ENCODE peak calls at places on chromosomes 12 and 14, in four cellular contexts. N, P, D and W are unnamed samples. For H3K4me1, the result is how much of the 10 kb centered on the place peaks cover.

GRCh38 chr14:75871181-75871880 is 110.5 kb downstream of the TGFB3 start:
- DNase-seq in N (no peak), P (no peak), D (no peak), W (no peak)

GRCh38 chr14:29645117-29645516 is 282.5 kb downstream of the PRKD1 start:
- DNase-seq in N (no peak), P (no peak), D (no peak), W (no peak)

GRCh38 chr12:58269476-58269875 is 328.1 kb downstream of the ATP23 start:
- DNase-seq in N (no peak), P (no peak), D (no peak), W (no peak)

GRCh38 chr12:74339211-74339610 is 198.4 kb upstream of the ATXN7L3B start:
- DNase-seq in N (no peak), P (no peak), D (no peak), W (no peak)

GRCh38 chr14:24137529-24138395 is 1.8 kb downstream of the PSME1 start:
- DNase-seq in N (no peak), P (no peak), D (peak), W (no peak)

GRCh38 chr12:53191096-53191884 is 10.6 kb upstream of the CSAD start:
- DNase-seq in N (no peak), P (no peak), D (no peak), W (no peak)

GRCh38 chr14:103576371-103577024 is 13.7 kb downstream of the COA8 start:
- DNase-seq in N (peak), P (peak), D (peak), W (peak)

GRCh38 chr14:91367173-91368171 is 50.1 kb downstream of the CCDC88C start:
- DNase-seq in N (no peak), P (no peak), D (no peak), W (peak)

DNA sequence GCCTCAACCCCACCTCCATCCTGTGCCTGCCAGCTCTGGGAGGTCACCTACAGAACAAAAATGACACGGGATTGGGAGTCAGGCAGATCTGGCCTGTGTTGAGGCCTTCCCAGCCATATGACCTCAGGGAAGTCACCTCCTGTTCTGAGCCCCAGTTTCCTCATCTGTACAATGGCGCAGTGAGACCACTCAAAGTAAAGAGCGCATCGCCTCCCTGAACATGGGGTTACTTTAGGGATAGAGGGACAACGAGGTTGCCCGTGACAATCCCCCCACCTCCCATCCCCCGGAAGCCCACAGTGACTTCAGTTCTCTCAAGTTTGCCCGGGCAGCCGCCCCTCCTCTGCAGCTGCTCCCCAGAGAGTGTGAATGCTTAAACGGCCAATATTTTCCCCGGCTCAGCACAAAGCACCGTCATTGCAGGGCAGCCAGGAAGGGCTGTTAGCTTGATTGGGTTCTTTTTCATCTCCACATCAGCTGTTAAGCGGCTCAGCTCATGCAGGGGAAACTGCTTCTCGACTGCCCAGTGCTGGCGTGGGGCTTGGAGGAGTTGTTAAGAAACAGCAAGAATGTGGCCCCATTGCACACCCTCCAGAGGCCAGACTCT is 120.4 kb upstream of the NCOR2 start:
- DNase-seq in N (no peak), P (peak), D (peak), W (no peak)
- H3K4me1 ChIP-seq in N (under half), P (half or more), D (under half), W (under half)

GRCh38 chr14:101876539-101876938 is 87.8 kb upstream of the DYNC1H1 start:
- DNase-seq in N (no peak), P (peak), D (peak), W (peak)
- H3K4me1 ChIP-seq in N (under half), P (half or more), D (under half), W (under half)

DNA sequence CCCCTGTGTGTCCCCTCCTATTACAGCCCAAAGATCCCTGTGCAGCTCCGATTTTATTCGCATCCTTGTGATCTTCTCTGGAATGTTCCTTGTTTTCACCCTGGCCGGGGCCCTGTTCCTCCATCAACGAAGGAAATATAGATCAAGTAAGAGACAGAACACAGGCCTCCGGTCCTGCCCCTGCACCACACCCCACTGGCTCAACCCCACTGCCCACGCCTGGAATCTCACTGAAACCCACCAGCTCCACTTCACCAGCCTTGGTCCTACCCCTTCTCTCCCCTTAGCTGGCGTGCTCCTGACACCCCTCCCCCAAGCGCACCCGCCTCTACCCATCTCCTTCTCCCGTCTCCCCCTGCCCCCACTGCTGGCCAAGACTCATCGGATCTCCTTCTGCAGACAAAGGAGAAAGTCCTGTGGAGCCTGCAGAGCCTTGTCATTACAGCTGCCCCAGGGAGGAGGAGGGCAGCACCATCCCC is 934 bp upstream of the TAPBPL start:
- DNase-seq in N (no peak), P (no peak), D (no peak), W (no peak)
- H3K4me1 ChIP-seq in N (under half), P (under half), D (under half), W (under half)

GRCh38 chr12:120227233-120228040 is 26.5 kb upstream of the RPLP0 start:
- DNase-seq in N (no peak), P (no peak), D (no peak), W (no peak)
- H3K4me1 ChIP-seq in N (half or more), P (half or more), D (under half), W (under half)

GRCh38 chr12:132765366-132765765 is 3.7 kb upstream of the ANKLE2 start:
- DNase-seq in N (no peak), P (no peak), D (no peak), W (no peak)
- H3K4me1 ChIP-seq in N (under half), P (half or more), D (under half), W (under half)

DNA sequence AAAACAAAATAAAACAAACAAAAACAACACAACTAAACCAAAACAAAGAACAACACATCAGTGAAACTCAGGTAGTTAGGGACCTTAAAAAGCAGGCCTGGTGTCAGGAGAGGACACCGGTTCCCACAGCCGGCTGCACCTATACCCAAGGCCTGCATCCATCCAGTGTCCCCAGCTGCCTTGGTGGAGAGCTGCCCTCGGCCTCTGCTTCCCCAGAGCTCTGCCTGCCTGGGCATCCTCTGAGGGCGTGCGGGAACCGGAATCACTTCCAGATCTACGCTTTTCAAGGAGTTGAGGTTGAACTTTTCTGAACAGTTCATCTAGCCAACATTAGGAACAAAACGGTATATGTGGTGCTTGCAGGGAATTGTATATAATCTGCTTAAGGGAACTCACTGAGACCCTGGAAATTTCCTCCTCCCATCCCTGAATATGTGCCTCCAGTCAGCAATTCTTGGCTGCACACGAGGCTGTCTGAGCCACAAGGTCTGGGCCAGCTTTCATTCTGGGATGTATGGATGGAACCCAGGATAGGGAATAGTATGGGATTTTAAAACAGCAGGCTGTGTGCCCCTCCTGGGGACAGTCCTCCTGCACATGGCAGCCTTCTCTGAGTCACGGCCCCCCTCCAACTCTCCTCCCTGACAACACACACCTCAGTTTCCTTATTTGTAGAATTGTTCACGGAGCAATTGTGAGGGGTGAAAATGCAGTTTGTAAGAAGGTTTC is 319.0 kb upstream of the RTL1 start:
- DNase-seq in N (no peak), P (no peak), D (no peak), W (no peak)
- H3K4me1 ChIP-seq in N (under half), P (under half), D (under half), W (under half)